ENCODE peak calls at places on chromosomes 12 and 14, in five cellular contexts. W is mammary epithelial cell, B is fibroblast of lung, D is endothelial cell of umbilical vein, S is neuronal stem cell. G is an unnamed sample. For H3K4me1, the result is how much of the 10 kb centered on the place peaks cover.

GRCh38 chr12:132315507-132315906 is 13.9 kb downstream of the GALNT9 start:
- DNase-seq in D (no peak), W (no peak), S (no peak), B (no peak), G (no peak)

GRCh38 chr12:119902084-119902509 is 25.0 kb upstream of the CIT start:
- DNase-seq in B (peak), S (peak), W (peak), D (peak), G (peak)

GRCh38 chr14:39246618-39247017 is 12.9 kb downstream of the MIA2 start:
- DNase-seq in S (no peak), W (no peak), B (no peak), D (no peak), G (no peak)

GRCh38 chr14:103706551-103707328 is 8.5 kb downstream of the XRCC3 start:
- DNase-seq in W (no peak), S (no peak), D (no peak), B (no peak), G (no peak)

GRCh38 chr12:50555471-50555885 is 50.7 kb downstream of the DIP2B start:
- DNase-seq in D (no peak), B (no peak), S (no peak), W (no peak), G (no peak)

GRCh38 chr14:64574370-64575115 is 24.8 kb downstream of the PPP1R36 start:
- DNase-seq in S (no peak), B (no peak), W (no peak), D (no peak), G (no peak)

GRCh38 chr12:105444809-105445102 is 114.3 kb downstream of the C12orf75 start:
- DNase-seq in B (peak), S (no peak), W (peak), D (no peak), G (peak)

GRCh38 chr14:36805116-36805515 is 143.5 kb downstream of the PAX9 start:
- DNase-seq in D (no peak), S (peak), W (no peak), B (no peak), G (no peak)

GRCh38 chr12:96862326-96862725 is 44.7 kb upstream of the NEDD1 start:
- DNase-seq in D (no peak), B (no peak), W (no peak), S (no peak), G (peak)

GRCh38 chr12:78249578-78249977 is 418.9 kb downstream of the NAV3 start:
- DNase-seq in W (no peak), B (no peak), S (no peak), D (no peak), G (peak)

GRCh38 chr12:52217223-52217622 is 15.8 kb upstream of the KRT7 start:
- DNase-seq in D (peak), S (no peak), B (no peak), W (peak), G (peak)

GRCh38 chr12:54980341-54980740 is 4.2 kb downstream of the TESPA1 start:
- DNase-seq in D (no peak), S (no peak), B (no peak), W (no peak), G (no peak)

GRCh38 chr12:9323144-9323681 is 115.0 kb upstream of the PZP start:
- DNase-seq in W (no peak), D (no peak), S (no peak), B (no peak), G (no peak)

GRCh38 chr14:42665083-42665482 is 1058.4 kb downstream of the LRFN5 start:
- DNase-seq in W (no peak), B (no peak), S (no peak), D (no peak), G (peak)

GRCh38 chr14:24188251-24189058 is at the start of gene IPO4:
- DNase-seq in S (peak), W (peak), D (peak), B (peak), G (peak)

GRCh38 chr14:71206766-71207371 is 299.6 kb downstream of the PCNX1 start:
- DNase-seq in W (peak), S (no peak), D (peak), B (peak), G (peak)

GRCh38 chr12:25986169-25986568 is 27.7 kb downstream of the RASSF8 start:
- DNase-seq in W (no peak), S (no peak), D (no peak), B (no peak), G (no peak)

GRCh38 chr12:25983625-25984024 is 25.1 kb downstream of the RASSF8 start:
- DNase-seq in D (no peak), S (no peak), W (no peak), B (no peak), G (no peak)

GRCh38 chr12:25982416-25982815 is 23.9 kb downstream of the RASSF8 start:
- DNase-seq in W (no peak), S (no peak), B (no peak), D (no peak), G (no peak)

GRCh38 chr12:25985296-25985992 is 27.0 kb downstream of the RASSF8 start:
- DNase-seq in W (no peak), D (no peak), S (no peak), B (no peak), G (no peak)

GRCh38 chr12:25984759-25985158 is 26.3 kb downstream of the RASSF8 start:
- DNase-seq in W (no peak), B (no peak), D (no peak), S (no peak), G (no peak)
- H3K4me1 ChIP-seq in W (under half), B (under half), D (under half), S (under half), G (under half)

DNA sequence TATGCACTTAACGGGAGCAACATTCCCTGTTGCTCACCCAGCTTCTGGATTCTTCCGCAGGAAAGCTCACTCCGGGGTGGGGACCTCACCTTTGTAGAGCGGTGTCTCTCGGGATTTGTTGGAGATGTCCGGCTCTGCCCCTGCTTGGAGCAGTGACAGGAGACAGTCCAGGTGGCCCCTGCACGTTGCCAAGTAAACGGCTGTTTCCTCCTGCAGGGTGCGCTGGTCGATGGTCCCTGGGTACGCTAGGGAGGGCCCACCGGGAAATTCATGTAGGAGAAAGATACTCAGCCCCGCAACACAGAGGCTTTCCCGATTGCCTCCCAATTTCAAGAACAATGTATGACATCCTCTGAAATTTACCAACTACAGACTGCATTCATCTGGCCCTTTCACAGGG is 23.1 kb downstream of the ASB2 start:
- DNase-seq in D (no peak), B (no peak), S (no peak), W (no peak), G (no peak)
- H3K9ac ChIP-seq in D (no peak), B (no peak), S (no peak), W (no peak), G (no peak)

GRCh38 chr12:24996820-24997219 is 47.9 kb upstream of the BCAT1 start:
- DNase-seq in S (no peak), W (no peak), B (no peak), D (no peak), G (no peak)
- H3K4me3 ChIP-seq in S (no peak), W (no peak), B (no peak), D (no peak), G (no peak)

DNA sequence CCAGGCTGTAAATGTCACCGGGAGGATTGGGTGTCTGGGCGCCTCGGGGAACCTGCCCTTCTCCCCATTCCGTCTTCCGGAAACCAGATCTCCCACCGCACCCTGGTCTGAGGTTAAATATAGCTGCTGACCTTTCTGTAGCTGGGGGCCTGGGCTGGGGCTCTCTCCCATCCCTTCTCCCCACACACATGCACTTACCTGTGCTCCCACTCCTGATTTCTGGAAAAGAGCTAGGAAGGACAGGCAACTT is 1.3 kb downstream of the GAPDH start:
- DNase-seq in B (no peak), W (no peak), D (no peak), S (no peak), G (no peak)
- H3K4me1 ChIP-seq in B (under half), W (half or more), D (under half), S (under half), G (under half)

GRCh38 chr14:55075628-55076027 is 24.2 kb downstream of the MAPK1IP1L start:
- DNase-seq in S (no peak), D (no peak), B (peak), W (no peak), G (no peak)
- H3K9ac ChIP-seq in S (no peak), D (no peak), B (no peak), W (peak), G (no peak)

GRCh38 chr12:3365416-3366385 is 125.3 kb upstream of the PRMT8 start:
- DNase-seq in S (peak), B (peak), D (no peak), W (peak), G (peak)

GRCh38 chr12:3364226-3364625 is 126.8 kb upstream of the PRMT8 start:
- DNase-seq in B (no peak), W (no peak), S (no peak), D (no peak), G (no peak)

GRCh38 chr12:3367750-3368444 is 123.1 kb upstream of the PRMT8 start:
- DNase-seq in W (no peak), B (no peak), D (no peak), S (no peak), G (no peak)

GRCh38 chr12:3364661-3365264 is 126.2 kb upstream of the PRMT8 start:
- DNase-seq in S (no peak), W (no peak), B (no peak), D (no peak), G (no peak)

DNA sequence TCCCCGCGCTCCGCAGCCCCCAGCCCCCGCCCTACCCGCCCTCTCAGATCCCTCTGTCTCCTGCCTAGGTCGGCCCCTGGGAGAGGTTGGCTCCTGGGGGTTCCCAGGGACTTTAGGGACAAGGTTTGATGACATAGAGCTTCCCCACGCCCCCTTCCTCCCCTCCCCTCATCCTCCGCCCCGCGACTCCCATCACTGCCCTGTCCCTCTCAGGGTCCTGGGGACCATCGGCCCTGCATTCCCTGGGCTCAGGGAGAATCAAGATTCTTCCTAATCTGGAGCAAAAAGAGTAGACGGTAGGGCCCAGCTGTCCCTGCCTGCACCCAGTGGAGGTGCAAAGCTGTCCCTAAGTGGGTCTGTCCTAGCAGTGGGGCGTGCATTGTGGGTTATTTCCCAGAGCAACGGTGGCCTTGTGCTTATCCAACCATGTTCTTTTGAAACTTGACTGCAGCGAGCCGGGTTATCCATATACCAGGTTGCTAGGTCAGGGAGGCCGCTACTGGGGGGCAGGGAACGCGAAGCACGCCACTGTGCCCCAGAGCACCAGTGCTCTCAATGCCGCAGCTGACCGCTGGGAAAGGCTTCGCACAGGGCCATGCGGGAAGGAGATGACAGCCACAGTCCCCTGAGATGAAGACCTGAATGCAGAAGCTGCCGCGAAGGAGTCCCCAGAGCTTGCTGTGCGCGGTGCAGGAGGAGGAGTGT is 124.4 kb upstream of the PRMT8 start:
- DNase-seq in B (no peak), W (no peak), S (no peak), D (no peak), G (no peak)
- H3K4me3 ChIP-seq in B (no peak), W (peak), S (no peak), D (no peak), G (peak)

DNA sequence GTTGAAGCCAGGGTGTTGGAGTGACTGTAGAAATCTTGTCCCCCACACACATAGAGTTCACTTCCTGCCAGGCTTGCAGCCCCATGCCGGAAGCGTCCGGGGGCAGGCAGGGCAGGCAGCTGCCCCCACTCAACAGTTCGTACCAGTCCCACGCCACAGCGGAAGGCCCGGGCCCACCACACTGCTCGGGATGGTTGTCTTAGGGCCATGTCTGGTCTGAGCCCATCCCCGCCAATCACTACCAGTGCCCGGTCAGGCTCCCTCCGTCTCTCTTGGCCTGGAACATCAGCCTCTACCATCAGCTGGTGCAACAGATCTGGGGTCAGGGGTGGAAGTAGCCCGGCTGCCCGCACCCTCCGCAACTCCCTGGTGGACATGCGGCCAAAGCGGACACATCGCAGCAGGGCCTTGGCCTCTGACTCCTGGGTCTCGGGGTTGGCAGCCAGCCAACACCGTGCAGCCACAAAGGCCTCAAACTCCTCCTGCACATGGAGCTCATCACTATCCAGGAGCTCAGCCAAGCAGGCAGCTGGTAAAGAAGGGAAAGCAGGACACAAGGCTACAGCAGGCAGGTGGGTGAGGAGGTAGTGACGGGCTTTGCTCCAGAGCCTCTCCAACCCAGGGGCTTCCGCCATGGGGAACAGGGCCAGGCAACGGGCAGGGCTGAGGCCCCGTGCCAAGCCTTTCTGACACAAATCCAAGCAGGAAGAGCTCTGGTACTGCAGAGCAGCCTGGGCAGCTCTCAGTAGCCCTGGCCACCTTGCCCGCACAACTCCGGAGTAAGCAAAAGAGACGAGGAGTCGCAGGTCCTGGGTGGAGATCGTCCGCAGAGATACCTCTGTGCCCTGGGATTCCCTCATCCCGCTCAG is 5.9 kb downstream of the KLHL33 start:
- DNase-seq in W (no peak), D (no peak), B (no peak), S (no peak), G (no peak)
- H3K4me1 ChIP-seq in W (under half), D (under half), B (under half), S (under half), G (under half)